ENCODE peak calls at places on chromosomes 5 and 9, in six cellular contexts. O is A549; N is H9; X is CD4-positive, CD25-positive, alpha-beta regulatory T cell; Q is dorsolateral prefrontal cortex; G is neural progenitor cell. D is an unnamed sample.

GRCh38 chr5:54702470-54702869 is 184.9 kb downstream of the SNX18 start:
- DNase-seq in O (no peak), N (no peak), X (no peak), Q (no peak), G (no peak), D (no peak)

GRCh38 chr9:35044071-35044470 is 28.4 kb downstream of the VCP start:
- DNase-seq in O (no peak), N (no peak), X (no peak), Q (no peak), G (peak; percentile 14), D (no peak)

GRCh38 chr5:122858451-122858850 is 13.0 kb downstream of the SNX24 start:
- DNase-seq in O (no peak), N (no peak), X (no peak), Q (no peak), G (no peak), D (no peak)

GRCh38 chr5:120012441-120012840 is 383.1 kb downstream of the FAM170A start:
- DNase-seq in O (no peak), N (no peak), X (no peak), Q (no peak), G (no peak), D (no peak)

GRCh38 chr5:141760193-141760592 is 78.2 kb upstream of the ARAP3 start:
- DNase-seq in O (no peak), N (no peak), X (no peak), Q (no peak), G (no peak), D (no peak)

GRCh38 chr5:153985498-153985897 is 53.2 kb downstream of the FAM114A2 start:
- DNase-seq in O (no peak), N (no peak), X (no peak), Q (no peak), G (no peak), D (no peak)

GRCh38 chr5:157670662-157671591 is at the start of gene C5orf52:
- DNase-seq in O (peak; percentile 18), N (no peak), X (no peak), Q (peak; percentile 22), G (no peak), D (peak; percentile 25)

GRCh38 chr9:33076031-33076359 is 479 bp downstream of the SMU1 start:
- DNase-seq in O (no peak), N (no peak), X (no peak), Q (no peak), G (peak; percentile 43), D (no peak)

GRCh38 chr9:117354252-117354847 is 60.5 kb downstream of the ASTN2 start:
- DNase-seq in O (no peak), N (no peak), X (no peak), Q (no peak), G (no peak), D (no peak)

GRCh38 chr9:95224371-95225015 is 93.0 kb downstream of the FANCC start:
- DNase-seq in O (no peak), N (no peak), X (no peak), Q (no peak), G (no peak), D (no peak)

GRCh38 chr5:144422025-144422424 is 251.4 kb downstream of the KCTD16 start:
- DNase-seq in O (no peak), N (no peak), X (no peak), Q (no peak), G (peak; percentile 13), D (no peak)

GRCh38 chr5:151267481-151268275 is 14.7 kb downstream of the GM2A start:
- DNase-seq in O (no peak), N (no peak), X (no peak), Q (no peak), G (no peak), D (no peak)

GRCh38 chr5:77064040-77064439 is 23.0 kb downstream of the ZBED3 start:
- DNase-seq in O (no peak), N (no peak), X (no peak), Q (no peak), G (no peak), D (no peak)

GRCh38 chr5:157542282-157542966 is 33.2 kb downstream of the ADAM19 start:
- DNase-seq in O (no peak), N (no peak), X (no peak), Q (no peak), G (no peak), D (no peak)

GRCh38 chr5:110917161-110917875 is 154.2 kb upstream of the TSLP start:
- DNase-seq in O (no peak), N (no peak), X (no peak), Q (no peak), G (no peak), D (no peak)

GRCh38 chr5:129094924-129095797 is 612 bp downstream of the ISOC1 start:
- DNase-seq in O (peak; percentile 22), N (no peak), X (peak; percentile 40), Q (peak; percentile 51), G (peak; percentile 78), D (peak; percentile 73)

GRCh38 chr9:99578666-99579065 is 243.0 kb upstream of the NR4A3 start:
- DNase-seq in O (no peak), N (no peak), X (no peak), Q (no peak), G (no peak), D (no peak)

GRCh38 chr9:107750741-107751521 is 261.4 kb upstream of the KLF4 start:
- DNase-seq in O (peak; percentile 85), N (no peak), X (no peak), Q (peak; percentile 61), G (no peak), D (peak; percentile 85)

GRCh38 chr9:135282001-135282731 is 194.7 kb downstream of the OLFM1 start:
- DNase-seq in O (peak; percentile 26), N (no peak), X (no peak), Q (peak; percentile 68), G (no peak), D (peak; percentile 55)

GRCh38 chr5:157607371-157608161 is 32.0 kb upstream of the ADAM19 start:
- DNase-seq in O (peak; percentile 12), N (no peak), X (peak; percentile 24), Q (no peak), G (no peak), D (no peak)

GRCh38 chr5:112847306-112847705 is 13.8 kb upstream of the SRP19 start:
- DNase-seq in O (no peak), N (no peak), X (no peak), Q (no peak), G (no peak), D (no peak)

GRCh38 chr9:130987054-130987453 is 21.9 kb upstream of the LAMC3 start:
- DNase-seq in O (no peak), N (no peak), X (no peak), Q (no peak), G (no peak), D (no peak)

GRCh38 chr5:946720-947625 is 54.3 kb downstream of the TRIP13 start:
- DNase-seq in O (no peak), N (no peak), X (no peak), Q (no peak), G (no peak), D (no peak)

GRCh38 chr9:71001780-71002386 is 119.5 kb downstream of the TRPM3 start:
- DNase-seq in O (no peak), N (peak; percentile 58), X (no peak), Q (no peak), G (peak; percentile 70), D (no peak)

GRCh38 chr5:110815916-110816605 is 77.3 kb downstream of the SLC25A46 start:
- DNase-seq in O (no peak), N (no peak), X (no peak), Q (no peak), G (no peak), D (no peak)

GRCh38 chr9:36584626-36585460 is 12.1 kb downstream of the MELK start:
- DNase-seq in O (no peak), N (no peak), X (no peak), Q (no peak), G (no peak), D (no peak)

GRCh38 chr5:29161399-29161798 is 2032.1 kb upstream of the CDH6 start:
- DNase-seq in O (no peak), N (no peak), X (no peak), Q (no peak), G (no peak), D (no peak)

GRCh38 chr9:127574089-127574921 is 37.8 kb upstream of the STXBP1 start:
- DNase-seq in O (peak; percentile 70), N (no peak), X (no peak), Q (no peak), G (no peak), D (no peak)

GRCh38 chr9:12878342-12878978 is 103.6 kb downstream of the LURAP1L start:
- DNase-seq in O (no peak), N (no peak), X (no peak), Q (no peak), G (no peak), D (no peak)

GRCh38 chr9:20441704-20442423 is 180.4 kb downstream of the MLLT3 start:
- DNase-seq in O (no peak), N (no peak), X (no peak), Q (no peak), G (no peak), D (no peak)

GRCh38 chr9:134597957-134598883 is 43.4 kb upstream of the COL5A1 start:
- DNase-seq in O (no peak), N (peak; percentile 32), X (no peak), Q (no peak), G (peak; percentile 28), D (peak; percentile 9)

GRCh38 chr5:60852940-60853339 is 8.9 kb upstream of the ELOVL7 start:
- DNase-seq in O (no peak), N (no peak), X (no peak), Q (no peak), G (no peak), D (no peak)
- H3K27ac ChIP-seq in O (no peak overlapping the region), N (no peak overlapping the region), X (no peak overlapping the region), Q (no peak overlapping the region), G (no peak overlapping the region), D (no peak overlapping the region)

GRCh38 chr9:112050544-112051475 is 124.3 kb downstream of the SUSD1 start:
- DNase-seq in O (no peak), N (no peak), X (no peak), Q (no peak), G (peak; percentile 31), D (no peak)

GRCh38 chr9:112049834-112050516 is 125.1 kb downstream of the SUSD1 start:
- DNase-seq in O (no peak), N (no peak), X (no peak), Q (no peak), G (no peak), D (no peak)

GRCh38 chr9:112048924-112049785 is 125.9 kb downstream of the SUSD1 start:
- DNase-seq in O (no peak), N (no peak), X (no peak), Q (no peak), G (no peak), D (no peak)

GRCh38 chr9:112054916-112055315 is 120.2 kb downstream of the SUSD1 start:
- DNase-seq in O (no peak), N (no peak), X (no peak), Q (no peak), G (no peak), D (no peak)

GRCh38 chr9:112051812-112052211 is 123.3 kb downstream of the SUSD1 start:
- DNase-seq in O (no peak), N (no peak), X (no peak), Q (no peak), G (no peak), D (no peak)
- H3K27ac ChIP-seq in O (peak overlapping the region; percentile 59), N (no peak overlapping the region), X (no peak overlapping the region), Q (no peak overlapping the region), G (no peak overlapping the region), D (no peak overlapping the region)

GRCh38 chr5:43042176-43042625 is 2.1 kb upstream of the ANXA2R start:
- DNase-seq in O (peak; percentile 35), N (peak; percentile 66), X (peak; percentile 74), Q (peak; percentile 49), G (peak; percentile 87), D (peak; percentile 73)
- H3K27ac ChIP-seq in O (peak overlapping the region; percentile 93), N (no peak overlapping the region), X (peak overlapping the region; percentile 95), Q (peak overlapping the region; percentile 89), G (no peak overlapping the region), D (peak overlapping the region; percentile 92)

GRCh38 chr9:90905079-90905478 is 103.5 kb downstream of the SYK start:
- DNase-seq in O (no peak), N (no peak), X (no peak), Q (no peak), G (no peak), D (no peak)
- H3K27ac ChIP-seq in O (no peak overlapping the region), N (no peak overlapping the region), X (no peak overlapping the region), Q (no peak overlapping the region), G (no peak overlapping the region), D (no peak overlapping the region)